ENCODE peak calls at places on chromosomes 11 and 22, in five cellular contexts. J is GM04504, M is nucleus accumbens, B is ureter, U is substantia nigra. T is an unnamed sample.

GRCh38 chr22:49882519-49883293 is 29.1 kb downstream of the ZBED4 start:
- DNase-seq in J (no peak), M (no peak), B (no peak), U (no peak), T (no peak)

GRCh38 chr11:23509023-23509422 is 648.7 kb upstream of the CCDC179 start:
- DNase-seq in J (peak), M (no peak), B (no peak), U (no peak), T (no peak)

GRCh38 chr11:107928767-107929507 is 689 bp downstream of the RAB39A start:
- DNase-seq in J (no peak), M (peak), B (no peak), U (peak), T (no peak)

GRCh38 chr11:28529046-28529445 is 420.9 kb downstream of the METTL15 start:
- DNase-seq in J (peak), M (no peak), B (no peak), U (no peak), T (no peak)

GRCh38 chr11:125397421-125397820 is 98.6 kb downstream of the FEZ1 start:
- DNase-seq in J (no peak), M (no peak), B (no peak), U (no peak), T (no peak)

GRCh38 chr11:71139516-71140205 is 112.7 kb downstream of the SHANK2 start:
- DNase-seq in J (no peak), M (peak), B (peak), U (peak), T (no peak)

GRCh38 chr22:19128946-19129727 is 2.0 kb upstream of the TSSK2 start:
- DNase-seq in J (no peak), M (no peak), B (no peak), U (no peak), T (no peak)

GRCh38 chr11:1746516-1746931 is 3.9 kb downstream of the IFITM10 start:
- DNase-seq in J (no peak), M (no peak), B (peak), U (no peak), T (no peak)

GRCh38 chr22:20867179-20868099 is 8.6 kb downstream of the SNAP29 start:
- DNase-seq in J (no peak), M (no peak), B (no peak), U (peak), T (no peak)

GRCh38 chr11:74679513-74679865 is 51.7 kb downstream of the CHRDL2 start:
- DNase-seq in J (no peak), M (no peak), B (no peak), U (no peak), T (no peak)

GRCh38 chr11:103532133-103532788 is 423.0 kb downstream of the DYNC2H1 start:
- DNase-seq in J (peak), M (no peak), B (no peak), U (no peak), T (peak)

GRCh38 chr11:32143378-32143777 is 52.5 kb downstream of the RCN1 start:
- DNase-seq in J (no peak), M (no peak), B (no peak), U (no peak), T (no peak)

GRCh38 chr11:133950874-133951483 is 5.8 kb downstream of the IGSF9B start:
- DNase-seq in J (no peak), M (no peak), B (no peak), U (no peak), T (no peak)

GRCh38 chr11:42066113-42066512 is 606.7 kb upstream of the LRRC4C start:
- DNase-seq in J (no peak), M (no peak), B (no peak), U (no peak), T (no peak)

GRCh38 chr11:57476223-57476882 is 16.0 kb downstream of the RTN4RL2 start:
- DNase-seq in J (no peak), M (no peak), B (no peak), U (no peak), T (no peak)

GRCh38 chr11:66857234-66857926 is 516 bp downstream of the LRFN4 start:
- DNase-seq in J (no peak), M (no peak), B (no peak), U (peak), T (no peak)

GRCh38 chr22:43232445-43232844 is 45.5 kb upstream of the TTLL12 start:
- DNase-seq in J (no peak), M (no peak), B (no peak), U (no peak), T (no peak)

GRCh38 chr11:3128356-3129180 is 36.5 kb downstream of the OSBPL5 start:
- DNase-seq in J (no peak), M (no peak), B (no peak), U (no peak), T (no peak)